ENCODE peak calls at places on chromosome 6, in four cellular contexts. One of them, this sample, is unnamed.

GRCh38 chr6:46410330-46410953 is 80.8 kb downstream of the RCAN2 start:
- DNase-seq in kidney epithelial cell: no peak
- DNase-seq in T-cell: peak; percentile 23
- DNase-seq in fibroblast of the conjunctiva: peak; percentile 31
- DNase-seq in this sample: no peak

GRCh38 chr6:89321571-89321970 is 6.5 kb upstream of the GABRR2 start:
- DNase-seq in kidney epithelial cell: no peak
- DNase-seq in T-cell: no peak
- DNase-seq in fibroblast of the conjunctiva: no peak
- DNase-seq in this sample: no peak

GRCh38 chr6:7267521-7268091 is 45.4 kb downstream of the SSR1 start:
- DNase-seq in kidney epithelial cell: peak; percentile 96
- DNase-seq in T-cell: no peak
- DNase-seq in fibroblast of the conjunctiva: peak; percentile 83
- DNase-seq in this sample: no peak

GRCh38 chr6:66183982-66184555 is 477.0 kb upstream of the EYS start:
- DNase-seq in kidney epithelial cell: no peak
- DNase-seq in T-cell: no peak
- DNase-seq in fibroblast of the conjunctiva: peak; percentile 46
- DNase-seq in this sample: no peak

GRCh38 chr6:110013396-110013795 is 35.3 kb downstream of the GPR6 start:
- DNase-seq in kidney epithelial cell: no peak
- DNase-seq in T-cell: no peak
- DNase-seq in fibroblast of the conjunctiva: no peak
- DNase-seq in this sample: no peak

GRCh38 chr6:112302154-112302553 is 45.0 kb upstream of the RFPL4B start:
- DNase-seq in kidney epithelial cell: no peak
- DNase-seq in T-cell: no peak
- DNase-seq in fibroblast of the conjunctiva: no peak
- DNase-seq in this sample: no peak

GRCh38 chr6:6319947-6320811 is at the start of gene F13A1:
- DNase-seq in kidney epithelial cell: no peak
- DNase-seq in T-cell: no peak
- DNase-seq in fibroblast of the conjunctiva: no peak
- DNase-seq in this sample: peak; percentile 47

GRCh38 chr6:118507636-118508035 is 40.5 kb upstream of the PLN start:
- DNase-seq in kidney epithelial cell: no peak
- DNase-seq in T-cell: no peak
- DNase-seq in fibroblast of the conjunctiva: no peak
- DNase-seq in this sample: no peak

GRCh38 chr6:3871939-3872338 is 22.8 kb downstream of the FAM50B start:
- DNase-seq in kidney epithelial cell: no peak
- DNase-seq in T-cell: no peak
- DNase-seq in fibroblast of the conjunctiva: no peak
- DNase-seq in this sample: no peak

GRCh38 chr6:109978174-109979032 is at the start of gene GPR6:
- DNase-seq in kidney epithelial cell: no peak
- DNase-seq in T-cell: peak; percentile 19
- DNase-seq in fibroblast of the conjunctiva: peak; percentile 1
- DNase-seq in this sample: no peak

GRCh38 chr6:157867155-157867559 is 44.1 kb downstream of the SNX9 start:
- DNase-seq in kidney epithelial cell: no peak
- DNase-seq in T-cell: no peak
- DNase-seq in fibroblast of the conjunctiva: peak; percentile 13
- DNase-seq in this sample: no peak

GRCh38 chr6:35359744-35360348 is 17.5 kb downstream of the PPARD start:
- DNase-seq in kidney epithelial cell: peak; percentile 68
- DNase-seq in T-cell: no peak
- DNase-seq in fibroblast of the conjunctiva: peak; percentile 80
- DNase-seq in this sample: no peak

GRCh38 chr6:29632789-29633531 is at the start of gene GABBR1:
- DNase-seq in kidney epithelial cell: no peak
- DNase-seq in T-cell: peak; percentile 40
- DNase-seq in fibroblast of the conjunctiva: peak; percentile 75
- DNase-seq in this sample: peak; percentile 73

GRCh38 chr6:117303323-117303722 is 38.0 kb downstream of the VGLL2 start:
- DNase-seq in kidney epithelial cell: no peak
- DNase-seq in T-cell: no peak
- DNase-seq in fibroblast of the conjunctiva: no peak
- DNase-seq in this sample: no peak

GRCh38 chr6:2971420-2972218 is at the start of gene SERPINB6:
- DNase-seq in kidney epithelial cell: no peak
- DNase-seq in T-cell: peak; percentile 24
- DNase-seq in fibroblast of the conjunctiva: peak; percentile 78
- DNase-seq in this sample: peak; percentile 94

GRCh38 chr6:40894962-40895799 is 143.8 kb downstream of the UNC5CL start:
- DNase-seq in kidney epithelial cell: no peak
- DNase-seq in T-cell: no peak
- DNase-seq in fibroblast of the conjunctiva: no peak
- DNase-seq in this sample: peak; percentile 71

GRCh38 chr6:26065952-26066380 is 21.3 kb upstream of the HFE start:
- DNase-seq in kidney epithelial cell: peak; percentile 74
- DNase-seq in T-cell: peak; percentile 48
- DNase-seq in fibroblast of the conjunctiva: peak; percentile 78
- DNase-seq in this sample: peak; percentile 64

GRCh38 chr6:5172057-5172683 is 87.0 kb downstream of the PPP1R3G start:
- DNase-seq in kidney epithelial cell: no peak
- DNase-seq in T-cell: no peak
- DNase-seq in fibroblast of the conjunctiva: no peak
- DNase-seq in this sample: no peak

GRCh38 chr6:163414117-163414366 is 476 bp upstream of the QKI start:
- DNase-seq in kidney epithelial cell: no peak
- DNase-seq in T-cell: no peak
- DNase-seq in fibroblast of the conjunctiva: no peak
- DNase-seq in this sample: no peak

GRCh38 chr6:130385059-130385695 is 19.4 kb downstream of the TMEM200A start:
- DNase-seq in kidney epithelial cell: no peak
- DNase-seq in T-cell: no peak
- DNase-seq in fibroblast of the conjunctiva: peak; percentile 27
- DNase-seq in this sample: no peak

GRCh38 chr6:109611502-109611901 is 79.5 kb downstream of the AK9 start:
- DNase-seq in kidney epithelial cell: no peak
- DNase-seq in T-cell: no peak
- DNase-seq in fibroblast of the conjunctiva: no peak
- DNase-seq in this sample: no peak

GRCh38 chr6:7114744-7115451 is 7.1 kb downstream of the RREB1 start:
- DNase-seq in kidney epithelial cell: no peak
- DNase-seq in T-cell: no peak
- DNase-seq in fibroblast of the conjunctiva: no peak
- DNase-seq in this sample: no peak

GRCh38 chr6:131765081-131765852 is 42.6 kb upstream of the ENPP1 start:
- DNase-seq in kidney epithelial cell: no peak
- DNase-seq in T-cell: no peak
- DNase-seq in fibroblast of the conjunctiva: no peak
- DNase-seq in this sample: no peak

GRCh38 chr6:40807484-40807883 is 220.3 kb upstream of the LRFN2 start:
- DNase-seq in kidney epithelial cell: peak; percentile 43
- DNase-seq in T-cell: no peak
- DNase-seq in fibroblast of the conjunctiva: no peak
- DNase-seq in this sample: no peak

GRCh38 chr6:160263214-160263939 is 4.8 kb upstream of the SLC22A2 start:
- DNase-seq in kidney epithelial cell: no peak
- DNase-seq in T-cell: no peak
- DNase-seq in fibroblast of the conjunctiva: no peak
- DNase-seq in this sample: no peak

GRCh38 chr6:137261393-137262154 is 42.4 kb upstream of the IFNGR1 start:
- DNase-seq in kidney epithelial cell: no peak
- DNase-seq in T-cell: no peak
- DNase-seq in fibroblast of the conjunctiva: no peak
- DNase-seq in this sample: no peak

GRCh38 chr6:117829594-117830319 is 77.3 kb upstream of the SLC35F1 start:
- DNase-seq in kidney epithelial cell: no peak
- DNase-seq in T-cell: no peak
- DNase-seq in fibroblast of the conjunctiva: no peak
- DNase-seq in this sample: no peak

GRCh38 chr6:104887350-104887749 is 27.6 kb upstream of the HACE1 start:
- DNase-seq in kidney epithelial cell: no peak
- DNase-seq in T-cell: no peak
- DNase-seq in fibroblast of the conjunctiva: no peak
- DNase-seq in this sample: no peak

GRCh38 chr6:165922309-165922794 is 245.3 kb downstream of the TBXT start:
- DNase-seq in kidney epithelial cell: no peak
- DNase-seq in T-cell: no peak
- DNase-seq in fibroblast of the conjunctiva: no peak
- DNase-seq in this sample: no peak

GRCh38 chr6:53347921-53348435 is 772 bp downstream of the ELOVL5 start:
- DNase-seq in kidney epithelial cell: no peak
- DNase-seq in T-cell: peak; percentile 37
- DNase-seq in fibroblast of the conjunctiva: peak; percentile 43
- DNase-seq in this sample: peak; percentile 61